ENCODE peak calls at places on chromosomes 3 and 15, in five cellular contexts. Q, M, I, S and X are unnamed samples.

GRCh38 chr3:9715764-9716437 is 12.3 kb downstream of the CPNE9 start:
- DNase-seq in Q (peak), M (peak), I (peak), S (peak), X (no peak)

GRCh38 chr3:184952671-184953070 is 140.7 kb downstream of the VPS8 start:
- DNase-seq in Q (no peak), M (no peak), I (no peak), S (peak), X (no peak)

GRCh38 chr3:124461838-124462632 is 268.2 kb upstream of the UMPS start:
- DNase-seq in Q (no peak), M (no peak), I (peak), S (no peak), X (no peak)

GRCh38 chr15:62469874-62470688 is 305.0 kb upstream of the C2CD4B start:
- DNase-seq in Q (no peak), M (peak), I (peak), S (peak), X (no peak)

GRCh38 chr15:95812491-95812890 is 518.0 kb upstream of the NR2F2 start:
- DNase-seq in Q (no peak), M (no peak), I (no peak), S (peak), X (no peak)

GRCh38 chr15:50854594-50855490 is 53.6 kb upstream of the AP4E1 start:
- DNase-seq in Q (no peak), M (no peak), I (no peak), S (peak), X (no peak)

GRCh38 chr15:90219421-90220141 is 14.2 kb downstream of the CIB1 start:
- DNase-seq in Q (no peak), M (peak), I (no peak), S (peak), X (no peak)

GRCh38 chr3:192090586-192090985 is 629.6 kb downstream of the PYDC2 start:
- DNase-seq in Q (no peak), M (no peak), I (peak), S (no peak), X (no peak)

GRCh38 chr3:140242818-140243276 is 307.9 kb downstream of the CLSTN2 start:
- DNase-seq in Q (no peak), M (no peak), I (no peak), S (peak), X (no peak)